ENCODE peak calls at places on chromosomes 2 and 18, in seven cellular contexts. One of them, this sample, is unnamed. For H3K27me3, the result is how much of the 10 kb centered on the place peaks cover.

GRCh38 chr2:159788218-159788617 is 9.8 kb downstream of the CD302 start:
- DNase-seq in mesendoderm: no peak
- DNase-seq in colonic mucosa: peak
- DNase-seq in PC-9: peak
- DNase-seq in IMR-90: no peak
- DNase-seq in tibial artery: no peak
- DNase-seq in CD8-positive, alpha-beta memory T cell: no peak
- DNase-seq in this sample: no peak

GRCh38 chr2:172283476-172283875 is 143.9 kb upstream of the ITGA6 start:
- DNase-seq in mesendoderm: peak
- DNase-seq in colonic mucosa: no peak
- DNase-seq in PC-9: no peak
- DNase-seq in IMR-90: peak
- DNase-seq in tibial artery: no peak
- DNase-seq in CD8-positive, alpha-beta memory T cell: no peak
- DNase-seq in this sample: no peak

GRCh38 chr2:69033427-69034095 is 20.6 kb downstream of the ANTXR1 start:
- DNase-seq in mesendoderm: no peak
- DNase-seq in colonic mucosa: no peak
- DNase-seq in PC-9: no peak
- DNase-seq in IMR-90: peak
- DNase-seq in tibial artery: no peak
- DNase-seq in CD8-positive, alpha-beta memory T cell: no peak
- DNase-seq in this sample: peak

GRCh38 chr2:157698430-157698829 is 69.8 kb upstream of the ACVR1C start:
- DNase-seq in mesendoderm: peak
- DNase-seq in colonic mucosa: no peak
- DNase-seq in PC-9: no peak
- DNase-seq in IMR-90: peak
- DNase-seq in tibial artery: no peak
- DNase-seq in CD8-positive, alpha-beta memory T cell: no peak
- DNase-seq in this sample: no peak

GRCh38 chr2:172862077-172862476 is 126.4 kb downstream of the RAPGEF4 start:
- DNase-seq in mesendoderm: no peak
- DNase-seq in colonic mucosa: no peak
- DNase-seq in PC-9: no peak
- DNase-seq in IMR-90: no peak
- DNase-seq in tibial artery: no peak
- DNase-seq in CD8-positive, alpha-beta memory T cell: no peak
- DNase-seq in this sample: no peak

GRCh38 chr2:24861500-24861899 is 58.5 kb downstream of the ADCY3 start:
- DNase-seq in mesendoderm: no peak
- DNase-seq in colonic mucosa: no peak
- DNase-seq in PC-9: no peak
- DNase-seq in IMR-90: no peak
- DNase-seq in tibial artery: no peak
- DNase-seq in CD8-positive, alpha-beta memory T cell: no peak
- DNase-seq in this sample: no peak

GRCh38 chr2:162245051-162245450 is 1.8 kb upstream of the FAP start:
- DNase-seq in mesendoderm: no peak
- DNase-seq in colonic mucosa: no peak
- DNase-seq in PC-9: no peak
- DNase-seq in IMR-90: no peak
- DNase-seq in tibial artery: no peak
- DNase-seq in CD8-positive, alpha-beta memory T cell: no peak
- DNase-seq in this sample: peak

GRCh38 chr2:150485114-150485870 is 2.2 kb downstream of the RND3 start:
- DNase-seq in mesendoderm: peak
- DNase-seq in colonic mucosa: peak
- DNase-seq in PC-9: peak
- DNase-seq in IMR-90: peak
- DNase-seq in tibial artery: peak
- DNase-seq in CD8-positive, alpha-beta memory T cell: no peak
- DNase-seq in this sample: peak

GRCh38 chr2:3307236-3307635 is 70.4 kb downstream of the EIPR1 start:
- DNase-seq in mesendoderm: no peak
- DNase-seq in colonic mucosa: no peak
- DNase-seq in PC-9: no peak
- DNase-seq in IMR-90: no peak
- DNase-seq in tibial artery: no peak
- DNase-seq in CD8-positive, alpha-beta memory T cell: no peak
- DNase-seq in this sample: no peak

GRCh38 chr2:12498703-12499102 is 218.0 kb upstream of the TRIB2 start:
- DNase-seq in mesendoderm: peak
- DNase-seq in colonic mucosa: no peak
- DNase-seq in PC-9: no peak
- DNase-seq in IMR-90: peak
- DNase-seq in tibial artery: no peak
- DNase-seq in CD8-positive, alpha-beta memory T cell: no peak
- DNase-seq in this sample: no peak

GRCh38 chr2:104982111-104982510 is 55.8 kb upstream of the MRPS9 start:
- DNase-seq in mesendoderm: no peak
- DNase-seq in colonic mucosa: no peak
- DNase-seq in PC-9: no peak
- DNase-seq in IMR-90: no peak
- DNase-seq in tibial artery: no peak
- DNase-seq in CD8-positive, alpha-beta memory T cell: no peak
- DNase-seq in this sample: no peak

GRCh38 chr2:9095690-9096089 is 92.2 kb upstream of the MBOAT2 start:
- DNase-seq in mesendoderm: peak
- DNase-seq in colonic mucosa: peak
- DNase-seq in PC-9: no peak
- DNase-seq in IMR-90: peak
- DNase-seq in tibial artery: peak
- DNase-seq in CD8-positive, alpha-beta memory T cell: no peak
- DNase-seq in this sample: no peak

GRCh38 chr2:231661422-231662027 is 46.8 kb upstream of the PTMA start:
- DNase-seq in mesendoderm: no peak
- DNase-seq in colonic mucosa: no peak
- DNase-seq in PC-9: no peak
- DNase-seq in IMR-90: no peak
- DNase-seq in tibial artery: no peak
- DNase-seq in CD8-positive, alpha-beta memory T cell: no peak
- DNase-seq in this sample: no peak

GRCh38 chr2:98153402-98153938 is 66.5 kb downstream of the VWA3B start:
- DNase-seq in mesendoderm: no peak
- DNase-seq in colonic mucosa: no peak
- DNase-seq in PC-9: no peak
- DNase-seq in IMR-90: no peak
- DNase-seq in tibial artery: no peak
- DNase-seq in CD8-positive, alpha-beta memory T cell: no peak
- DNase-seq in this sample: no peak

GRCh38 chr18:49751427-49752094 is 61.8 kb downstream of the ACAA2 start:
- DNase-seq in mesendoderm: no peak
- DNase-seq in colonic mucosa: no peak
- DNase-seq in PC-9: no peak
- DNase-seq in IMR-90: no peak
- DNase-seq in tibial artery: no peak
- DNase-seq in CD8-positive, alpha-beta memory T cell: no peak
- DNase-seq in this sample: no peak

GRCh38 chr2:63589148-63589972 is 597 bp downstream of the MDH1 start:
- DNase-seq in mesendoderm: peak
- DNase-seq in colonic mucosa: no peak
- DNase-seq in PC-9: no peak
- DNase-seq in IMR-90: no peak
- DNase-seq in tibial artery: no peak
- DNase-seq in CD8-positive, alpha-beta memory T cell: no peak
- DNase-seq in this sample: peak

GRCh38 chr2:159131882-159132281 is 154.6 kb downstream of the WDSUB1 start:
- DNase-seq in mesendoderm: peak
- DNase-seq in colonic mucosa: no peak
- DNase-seq in PC-9: no peak
- DNase-seq in IMR-90: peak
- DNase-seq in tibial artery: no peak
- DNase-seq in CD8-positive, alpha-beta memory T cell: no peak
- DNase-seq in this sample: peak

GRCh38 chr2:45267062-45267702 is 257.9 kb upstream of the SIX2 start:
- DNase-seq in mesendoderm: no peak
- DNase-seq in colonic mucosa: no peak
- DNase-seq in PC-9: peak
- DNase-seq in IMR-90: no peak
- DNase-seq in tibial artery: no peak
- DNase-seq in CD8-positive, alpha-beta memory T cell: no peak
- DNase-seq in this sample: no peak

GRCh38 chr2:235864746-235865535 is 303.2 kb downstream of the GBX2 start:
- DNase-seq in mesendoderm: no peak
- DNase-seq in colonic mucosa: no peak
- DNase-seq in PC-9: no peak
- DNase-seq in IMR-90: peak
- DNase-seq in tibial artery: no peak
- DNase-seq in CD8-positive, alpha-beta memory T cell: no peak
- DNase-seq in this sample: peak

GRCh38 chr2:31137211-31138036 is 816 bp downstream of the GALNT14 start:
- DNase-seq in mesendoderm: peak
- DNase-seq in colonic mucosa: no peak
- DNase-seq in PC-9: no peak
- DNase-seq in IMR-90: no peak
- DNase-seq in tibial artery: no peak
- DNase-seq in CD8-positive, alpha-beta memory T cell: no peak
- DNase-seq in this sample: peak

GRCh38 chr2:49490710-49491109 is 336.4 kb upstream of the FSHR start:
- DNase-seq in mesendoderm: peak
- DNase-seq in colonic mucosa: peak
- DNase-seq in PC-9: no peak
- DNase-seq in IMR-90: no peak
- DNase-seq in tibial artery: no peak
- DNase-seq in CD8-positive, alpha-beta memory T cell: no peak
- DNase-seq in this sample: no peak

GRCh38 chr2:202909394-202910192 is 1.9 kb downstream of the WDR12 start:
- DNase-seq in mesendoderm: no peak
- DNase-seq in colonic mucosa: no peak
- DNase-seq in PC-9: no peak
- DNase-seq in IMR-90: no peak
- DNase-seq in tibial artery: no peak
- DNase-seq in CD8-positive, alpha-beta memory T cell: no peak
- DNase-seq in this sample: peak

GRCh38 chr2:120384486-120385354 is 38.8 kb downstream of the INHBB start:
- DNase-seq in mesendoderm: no peak
- DNase-seq in colonic mucosa: no peak
- DNase-seq in PC-9: no peak
- DNase-seq in IMR-90: no peak
- DNase-seq in tibial artery: no peak
- DNase-seq in CD8-positive, alpha-beta memory T cell: no peak
- DNase-seq in this sample: no peak
- H3K27me3 ChIP-seq in mesendoderm: under half
- H3K27me3 ChIP-seq in colonic mucosa: under half
- H3K27me3 ChIP-seq in PC-9: under half
- H3K27me3 ChIP-seq in IMR-90: half or more
- H3K27me3 ChIP-seq in tibial artery: under half
- H3K27me3 ChIP-seq in CD8-positive, alpha-beta memory T cell: under half
- H3K27me3 ChIP-seq in this sample: half or more

DNA sequence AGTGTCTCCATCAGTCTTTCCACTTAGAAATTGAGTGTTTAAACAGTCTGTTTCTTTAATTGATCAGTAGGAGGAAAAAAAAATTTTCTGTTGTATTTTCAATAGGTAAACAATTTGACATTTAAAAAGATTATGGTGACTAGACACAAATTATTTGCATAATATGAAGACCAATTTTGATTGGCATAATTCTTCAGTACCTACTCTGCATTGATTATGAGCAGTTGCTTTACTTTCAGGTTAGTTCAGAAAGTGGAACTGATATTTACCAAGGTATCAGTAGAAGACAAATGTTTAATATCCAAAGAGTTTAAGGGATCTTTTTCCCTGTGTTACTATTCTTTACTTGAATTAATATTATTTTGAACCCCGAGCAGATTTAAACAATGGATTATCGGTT is 2.6 kb downstream of the ADAM23 start:
- DNase-seq in mesendoderm: no peak
- DNase-seq in colonic mucosa: no peak
- DNase-seq in PC-9: no peak
- DNase-seq in IMR-90: no peak
- DNase-seq in tibial artery: no peak
- DNase-seq in CD8-positive, alpha-beta memory T cell: no peak
- DNase-seq in this sample: no peak
- H3K27me3 ChIP-seq in mesendoderm: under half
- H3K27me3 ChIP-seq in colonic mucosa: under half
- H3K27me3 ChIP-seq in PC-9: under half
- H3K27me3 ChIP-seq in IMR-90: under half
- H3K27me3 ChIP-seq in tibial artery: under half
- H3K27me3 ChIP-seq in CD8-positive, alpha-beta memory T cell: under half
- H3K27me3 ChIP-seq in this sample: under half

DNA sequence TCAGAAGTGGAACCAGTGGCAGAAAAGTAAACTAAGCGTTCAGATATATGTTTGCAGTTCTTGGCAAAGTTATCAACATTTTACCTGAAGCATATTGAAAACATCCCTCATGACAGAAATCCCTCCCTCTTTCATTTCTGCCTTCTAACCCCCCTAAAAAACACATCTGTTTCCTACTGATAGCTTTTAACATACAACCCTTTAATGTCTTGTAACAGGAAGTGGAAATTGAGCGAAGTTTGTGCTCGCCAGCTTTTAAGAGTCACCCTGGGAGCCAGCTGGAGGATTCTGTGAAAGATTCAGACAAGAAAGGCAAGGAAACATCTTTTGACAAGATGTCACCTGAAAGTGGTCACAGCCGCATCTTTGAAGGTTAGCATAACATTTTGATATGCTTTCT is 247.4 kb downstream of the XIRP2 start:
- DNase-seq in mesendoderm: no peak
- DNase-seq in colonic mucosa: no peak
- DNase-seq in PC-9: no peak
- DNase-seq in IMR-90: peak
- DNase-seq in tibial artery: no peak
- DNase-seq in CD8-positive, alpha-beta memory T cell: no peak
- DNase-seq in this sample: no peak
- H3K27me3 ChIP-seq in mesendoderm: under half
- H3K27me3 ChIP-seq in colonic mucosa: under half
- H3K27me3 ChIP-seq in PC-9: under half
- H3K27me3 ChIP-seq in IMR-90: under half
- H3K27me3 ChIP-seq in tibial artery: under half
- H3K27me3 ChIP-seq in CD8-positive, alpha-beta memory T cell: under half
- H3K27me3 ChIP-seq in this sample: under half

DNA sequence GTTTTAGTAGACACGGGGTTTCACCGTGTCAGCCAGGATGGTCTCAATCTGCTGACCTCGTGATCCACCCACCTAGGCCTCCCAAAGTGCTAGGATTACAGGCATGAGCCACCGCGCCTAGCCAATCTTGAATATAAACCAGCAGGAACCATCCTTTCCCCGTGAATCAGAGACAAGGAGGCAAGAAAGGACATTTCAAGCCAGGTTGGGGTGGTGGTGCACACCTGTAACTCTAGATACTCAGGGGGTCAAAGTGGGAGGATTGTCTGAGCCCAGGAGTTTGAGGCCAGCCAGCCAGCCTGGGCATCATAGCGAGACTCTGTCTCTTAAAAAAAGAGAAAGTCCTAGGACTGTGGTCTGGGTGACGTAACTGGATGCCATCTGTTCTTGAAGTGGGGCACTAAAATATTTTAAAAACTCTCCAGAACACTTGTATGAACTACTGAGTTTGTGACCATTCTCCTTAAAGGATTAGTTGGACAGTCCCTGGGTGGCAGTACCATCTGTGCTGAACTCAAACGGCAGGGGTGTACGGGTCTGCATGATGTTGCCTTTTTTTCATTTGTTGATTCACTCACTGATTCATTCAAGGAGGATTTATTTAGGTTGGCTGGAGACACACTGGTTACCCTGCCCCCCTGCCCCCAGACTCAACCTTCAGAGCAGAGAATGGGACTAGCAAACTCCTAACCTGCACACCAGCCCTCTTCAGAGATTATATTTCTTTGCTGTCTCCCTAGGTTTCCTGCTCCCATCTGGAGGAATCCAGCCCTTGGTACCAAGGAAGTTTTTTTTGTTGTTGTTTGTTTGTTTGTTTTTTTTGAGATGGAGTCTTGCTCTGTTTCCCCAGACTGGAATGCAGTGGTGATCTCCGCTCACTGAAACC is 2.9 kb upstream of the TLX2 start:
- DNase-seq in mesendoderm: no peak
- DNase-seq in colonic mucosa: no peak
- DNase-seq in PC-9: no peak
- DNase-seq in IMR-90: peak
- DNase-seq in tibial artery: no peak
- DNase-seq in CD8-positive, alpha-beta memory T cell: no peak
- DNase-seq in this sample: peak
- H3K27me3 ChIP-seq in mesendoderm: half or more
- H3K27me3 ChIP-seq in colonic mucosa: half or more
- H3K27me3 ChIP-seq in PC-9: under half
- H3K27me3 ChIP-seq in IMR-90: half or more
- H3K27me3 ChIP-seq in tibial artery: half or more
- H3K27me3 ChIP-seq in CD8-positive, alpha-beta memory T cell: under half
- H3K27me3 ChIP-seq in this sample: half or more

This sample was measured in adipocyte.